ENCODE peak calls at places on chromosomes 1 and 21, in eight cellular contexts. L, D, Y, O, A, T, B and Z are unnamed samples.

GRCh38 chr21:25934771-25935224 is 200.0 kb downstream of the GABPA start:
- DNase-seq in L (peak; percentile 58), D (peak; percentile 99), Y (no peak), O (no peak), A (peak; percentile 71), T (peak; percentile 88), B (peak; percentile 97), Z (no peak)

GRCh38 chr1:103937763-103938357 is 188.2 kb downstream of the AMY1C start:
- DNase-seq in L (no peak), D (no peak), Y (no peak), O (no peak), A (no peak), T (no peak), B (no peak), Z (no peak)

GRCh38 chr21:31151682-31152081 is 113.4 kb upstream of the KRTAP19-8 start:
- DNase-seq in L (no peak), D (no peak), Y (no peak), O (no peak), A (no peak), T (no peak), B (no peak), Z (no peak)

GRCh38 chr1:221961532-221962292 is 219.8 kb upstream of the DUSP10 start:
- DNase-seq in L (no peak), D (peak; percentile 61), Y (no peak), O (no peak), A (no peak), T (no peak), B (no peak), Z (no peak)

GRCh38 chr1:17195731-17196130 is 9.2 kb upstream of the PADI1 start:
- DNase-seq in L (no peak), D (no peak), Y (peak; percentile 82), O (no peak), A (no peak), T (no peak), B (no peak), Z (no peak)

GRCh38 chr1:119587328-119587727 is 60.7 kb downstream of the ZNF697 start:
- DNase-seq in L (no peak), D (no peak), Y (no peak), O (no peak), A (no peak), T (no peak), B (peak; percentile 44), Z (no peak)

GRCh38 chr1:110888641-110889040 is 15.7 kb downstream of the CD53 start:
- DNase-seq in L (no peak), D (no peak), Y (no peak), O (no peak), A (no peak), T (no peak), B (no peak), Z (no peak)

GRCh38 chr1:201140235-201140940 is 13.4 kb upstream of the ASCL5 start:
- DNase-seq in L (peak; percentile 6), D (no peak), Y (no peak), O (no peak), A (no peak), T (no peak), B (no peak), Z (no peak)

GRCh38 chr1:24905979-24906720 is 23.9 kb downstream of the RUNX3 start:
- DNase-seq in L (peak; percentile 34), D (no peak), Y (no peak), O (no peak), A (no peak), T (no peak), B (no peak), Z (no peak)

GRCh38 chr1:162193815-162194214 is 124.3 kb downstream of the NOS1AP start:
- DNase-seq in L (no peak), D (no peak), Y (no peak), O (no peak), A (no peak), T (no peak), B (no peak), Z (no peak)

GRCh38 chr1:155223017-155223416 is 14.5 kb downstream of the MTX1 start:
- DNase-seq in L (no peak), D (no peak), Y (no peak), O (no peak), A (no peak), T (no peak), B (no peak), Z (no peak)

GRCh38 chr1:158945061-158945460 is 13.7 kb downstream of the PYHIN1 start:
- DNase-seq in L (no peak), D (no peak), Y (no peak), O (no peak), A (no peak), T (no peak), B (no peak), Z (no peak)

GRCh38 chr21:28150778-28151177 is 841.9 kb downstream of the LTN1 start:
- DNase-seq in L (no peak), D (peak; percentile 73), Y (no peak), O (no peak), A (no peak), T (no peak), B (no peak), Z (no peak)

GRCh38 chr1:184539580-184539979 is 152.8 kb downstream of the C1orf21 start:
- DNase-seq in L (no peak), D (no peak), Y (no peak), O (no peak), A (no peak), T (no peak), B (no peak), Z (no peak)

GRCh38 chr1:169538998-169539871 is 47.0 kb downstream of the F5 start:
- DNase-seq in L (no peak), D (peak; percentile 83), Y (no peak), O (no peak), A (no peak), T (no peak), B (no peak), Z (no peak)

GRCh38 chr21:46206163-46207005 is 22.1 kb upstream of the SPATC1L start:
- DNase-seq in L (no peak), D (no peak), Y (no peak), O (peak; percentile 70), A (no peak), T (no peak), B (no peak), Z (no peak)

GRCh38 chr21:45154511-45155508 is 80.4 kb downstream of the ADARB1 start:
- DNase-seq in L (no peak), D (peak; percentile 87), Y (no peak), O (no peak), A (no peak), T (no peak), B (no peak), Z (no peak)

GRCh38 chr1:112507336-112507735 is 1.4 kb upstream of the WNT2B start:
- DNase-seq in L (no peak), D (no peak), Y (no peak), O (peak; percentile 23), A (no peak), T (no peak), B (no peak), Z (no peak)

GRCh38 chr1:203661572-203661971 is 34.9 kb downstream of the ATP2B4 start:
- DNase-seq in L (no peak), D (no peak), Y (no peak), O (no peak), A (no peak), T (peak; percentile 56), B (no peak), Z (no peak)

GRCh38 chr1:178151831-178152230 is 57.9 kb downstream of the RASAL2 start:
- DNase-seq in L (no peak), D (no peak), Y (no peak), O (no peak), A (no peak), T (no peak), B (peak; percentile 56), Z (no peak)

GRCh38 chr1:37149296-37149695 is 115.0 kb upstream of the GRIK3 start:
- DNase-seq in L (no peak), D (no peak), Y (peak; percentile 72), O (no peak), A (no peak), T (no peak), B (no peak), Z (peak; percentile 82)

DNA sequence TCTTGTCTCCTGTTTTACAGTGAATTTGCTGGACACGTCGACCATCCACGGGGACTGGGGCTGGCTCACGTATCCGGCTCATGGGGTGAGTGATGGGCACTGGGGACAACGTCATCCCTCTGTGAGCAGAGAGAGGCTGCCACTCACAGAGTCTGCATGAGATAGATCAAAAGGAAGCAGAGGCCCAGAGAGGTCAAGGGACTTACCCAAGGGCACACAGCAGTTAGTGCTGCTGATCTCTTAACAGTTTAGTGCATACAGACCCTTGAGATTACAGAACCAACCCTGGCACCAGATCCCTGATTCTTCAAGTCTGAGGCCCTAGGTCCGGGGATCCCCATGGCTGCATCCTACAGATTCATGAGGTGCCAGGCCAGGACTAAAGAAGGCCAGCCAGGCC is 6.0 kb downstream of the EPHA8 start:
- DNase-seq in L (no peak), D (no peak), Y (no peak), O (no peak), A (no peak), T (no peak), B (no peak), Z (no peak)
- H3K27me3 ChIP-seq in L (peaks cover 51% of the 10 kb centered on the region), D (peaks cover 76% of the 10 kb centered on the region), Y (peaks cover under 1% of the 10 kb centered on the region), O (no peaks in the 10 kb centered on the region), A (peaks cover 72% of the 10 kb centered on the region), T (peaks cover 37% of the 10 kb centered on the region), B (peaks cover 9% of the 10 kb centered on the region), Z (no peaks in the 10 kb centered on the region)

GRCh38 chr1:12052008-12052573 is 11.0 kb upstream of the TNFRSF8 start:
- DNase-seq in L (no peak), D (peak; percentile 83), Y (no peak), O (no peak), A (peak; percentile 43), T (peak; percentile 84), B (no peak), Z (no peak)
- TF ChIP-seq POLR2A in L (no peak), D (no peak), Y (no peak), O (no peak), A (no peak), T (no peak), B (no peak), Z (no peak)

GRCh38 chr1:39735731-39736130 is 3.0 kb upstream of the PPIE start:
- DNase-seq in L (no peak), D (no peak), Y (no peak), O (no peak), A (no peak), T (no peak), B (no peak), Z (no peak)
- H3K27me3 ChIP-seq in L (peaks cover 14% of the 10 kb centered on the region), D (peaks cover 22% of the 10 kb centered on the region), Y (no peaks in the 10 kb centered on the region), O (no peaks in the 10 kb centered on the region), A (peaks cover 37% of the 10 kb centered on the region), T (no peaks in the 10 kb centered on the region), B (peaks cover 26% of the 10 kb centered on the region), Z (no peaks in the 10 kb centered on the region)

DNA sequence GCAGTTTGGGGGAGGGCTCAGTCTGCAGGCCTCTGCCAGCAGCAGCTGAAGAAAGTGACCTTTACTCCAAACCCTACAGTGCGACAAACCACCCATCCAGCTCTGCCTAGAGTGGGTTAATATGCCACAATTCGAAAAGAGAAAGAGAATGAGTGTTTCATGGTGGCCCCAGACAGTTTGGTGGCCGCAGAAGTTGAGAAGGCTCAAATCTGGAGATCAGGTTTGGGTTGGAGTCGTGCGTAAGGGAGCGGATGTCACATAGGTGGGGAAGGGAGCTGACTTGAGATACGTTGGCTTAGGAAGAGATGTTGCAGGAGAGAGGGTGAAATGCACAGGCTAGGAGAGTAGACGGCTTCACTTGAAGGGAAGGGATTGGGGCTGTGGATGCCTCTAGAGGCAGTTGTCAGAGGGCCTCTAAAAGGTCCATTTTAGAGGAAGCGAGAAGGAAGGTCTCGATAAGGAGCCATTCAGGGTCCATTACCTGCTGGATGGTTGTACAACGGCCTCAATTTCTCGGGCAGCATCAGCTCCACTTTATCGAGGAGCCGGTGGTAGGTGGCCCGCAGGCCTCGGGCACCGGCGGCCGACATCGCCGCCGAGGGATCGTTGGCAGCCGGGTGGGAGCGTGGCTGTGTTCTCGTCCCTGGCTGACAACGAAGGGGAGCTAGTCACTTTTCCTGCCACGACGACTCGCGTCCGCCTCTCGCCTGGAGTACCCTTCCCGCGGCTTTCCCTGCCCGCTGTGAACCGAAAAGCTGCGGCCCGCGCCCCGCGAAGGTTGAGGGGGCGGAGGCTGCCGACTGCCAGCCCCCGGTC is 1.0 kb upstream of the DCAF6 start:
- DNase-seq in L (no peak), D (peak; percentile 36), Y (no peak), O (no peak), A (peak; percentile 21), T (no peak), B (peak; percentile 57), Z (no peak)
- TF ChIP-seq POLR2A in L (no peak), D (peak; percentile 79), Y (peak; percentile 80), O (peak; percentile 83), A (peak; percentile 46), T (peak; percentile 88), B (no peak), Z (peak; percentile 73)